ENCODE peak calls at places on chromosomes 1 and 21, in four cellular contexts. One of them, this sample, is unnamed.

GRCh38 chr1:88566615-88567387 is 117.3 kb upstream of the PKN2 start:
- DNase-seq in epithelial cell of esophagus: no peak
- DNase-seq in PC-3: no peak
- DNase-seq in left lung: no peak
- DNase-seq in this sample: no peak

GRCh38 chr1:54705153-54705552 is 10.5 kb upstream of the TTC4 start:
- DNase-seq in epithelial cell of esophagus: no peak
- DNase-seq in PC-3: peak; percentile 6
- DNase-seq in left lung: no peak
- DNase-seq in this sample: no peak

GRCh38 chr1:113966013-113966412 is 13.3 kb upstream of the OLFML3 start:
- DNase-seq in epithelial cell of esophagus: no peak
- DNase-seq in PC-3: no peak
- DNase-seq in left lung: no peak
- DNase-seq in this sample: no peak

GRCh38 chr1:204791453-204792366 is 79.0 kb upstream of the NFASC start:
- DNase-seq in epithelial cell of esophagus: peak; percentile 61
- DNase-seq in PC-3: peak; percentile 83
- DNase-seq in left lung: peak; percentile 83
- DNase-seq in this sample: peak; percentile 79

GRCh38 chr1:150832597-150832996 is 24.5 kb upstream of the CTSK start:
- DNase-seq in epithelial cell of esophagus: no peak
- DNase-seq in PC-3: no peak
- DNase-seq in left lung: no peak
- DNase-seq in this sample: no peak

GRCh38 chr1:88787023-88787903 is 103.2 kb downstream of the PKN2 start:
- DNase-seq in epithelial cell of esophagus: no peak
- DNase-seq in PC-3: no peak
- DNase-seq in left lung: no peak
- DNase-seq in this sample: no peak

GRCh38 chr1:27522860-27523665 is 33.1 kb upstream of the WASF2 start:
- DNase-seq in epithelial cell of esophagus: no peak
- DNase-seq in PC-3: peak; percentile 31
- DNase-seq in left lung: no peak
- DNase-seq in this sample: no peak

GRCh38 chr1:208270679-208271111 is 26.5 kb upstream of the PLXNA2 start:
- DNase-seq in epithelial cell of esophagus: no peak
- DNase-seq in PC-3: no peak
- DNase-seq in left lung: no peak
- DNase-seq in this sample: no peak

GRCh38 chr21:38853421-38853919 is 47.7 kb downstream of the ETS2 start:
- DNase-seq in epithelial cell of esophagus: peak; percentile 97
- DNase-seq in PC-3: peak; percentile 98
- DNase-seq in left lung: peak; percentile 89
- DNase-seq in this sample: peak; percentile 55

GRCh38 chr1:81314497-81314896 is 486.2 kb upstream of the ADGRL2 start:
- DNase-seq in epithelial cell of esophagus: no peak
- DNase-seq in PC-3: no peak
- DNase-seq in left lung: no peak
- DNase-seq in this sample: no peak

DNA sequence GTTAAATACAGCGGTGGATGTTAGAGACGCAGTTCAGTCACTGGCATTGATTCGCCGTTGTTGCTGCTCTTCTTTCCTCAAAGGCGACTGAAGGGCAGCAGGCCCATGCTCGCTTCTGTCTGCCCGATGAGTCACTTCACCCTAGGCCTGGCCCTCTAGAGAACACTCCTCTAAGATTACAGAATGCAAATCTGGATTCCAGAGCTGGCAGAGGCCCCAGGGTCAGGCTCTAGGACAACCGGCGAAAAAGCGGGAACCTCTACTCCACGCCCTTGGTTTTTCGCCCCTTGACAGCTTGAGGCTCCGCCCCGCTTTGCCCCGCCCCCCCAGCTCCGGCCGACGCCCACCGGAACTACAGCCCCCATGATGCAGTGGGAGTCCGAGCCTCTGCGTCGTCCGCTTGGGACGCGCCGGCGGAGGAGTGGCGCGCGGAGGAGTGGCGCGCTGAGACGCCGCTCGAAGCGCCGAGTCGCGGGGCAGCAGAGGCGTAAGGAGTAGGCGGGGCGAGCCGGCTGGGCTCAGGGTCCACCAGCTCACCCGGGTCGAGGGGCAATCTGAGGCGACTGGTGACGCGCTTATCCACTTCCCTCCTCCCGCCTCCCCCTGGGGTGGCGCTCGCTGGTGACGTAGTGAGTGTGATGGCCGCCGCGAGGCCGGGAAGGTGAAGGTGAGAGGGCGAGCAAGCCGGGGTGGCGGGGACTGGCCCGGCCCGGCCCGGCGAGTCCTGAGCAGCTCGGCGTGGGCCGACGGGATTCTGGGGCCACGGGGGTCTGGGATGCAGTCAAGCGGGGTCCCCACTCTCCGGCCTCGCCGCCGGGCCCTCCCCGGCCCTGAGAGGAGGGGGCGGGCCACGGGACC is at the start of gene MFN2:
- DNase-seq in epithelial cell of esophagus: peak; percentile 94
- DNase-seq in PC-3: peak; percentile 96
- DNase-seq in left lung: peak; percentile 97
- DNase-seq in this sample: peak; percentile 98
- TF ChIP-seq CTCF in epithelial cell of esophagus: no peak
- TF ChIP-seq CTCF in PC-3: no peak
- TF ChIP-seq CTCF in left lung: peak; percentile 23
- TF ChIP-seq CTCF in this sample: no peak

GRCh38 chr21:29520146-29520545 is 221.4 kb downstream of the BACH1 start:
- DNase-seq in epithelial cell of esophagus: no peak
- DNase-seq in PC-3: no peak
- DNase-seq in left lung: no peak
- DNase-seq in this sample: no peak
- TF ChIP-seq CTCF in epithelial cell of esophagus: no peak
- TF ChIP-seq CTCF in PC-3: no peak
- TF ChIP-seq CTCF in left lung: no peak
- TF ChIP-seq CTCF in this sample: no peak

DNA sequence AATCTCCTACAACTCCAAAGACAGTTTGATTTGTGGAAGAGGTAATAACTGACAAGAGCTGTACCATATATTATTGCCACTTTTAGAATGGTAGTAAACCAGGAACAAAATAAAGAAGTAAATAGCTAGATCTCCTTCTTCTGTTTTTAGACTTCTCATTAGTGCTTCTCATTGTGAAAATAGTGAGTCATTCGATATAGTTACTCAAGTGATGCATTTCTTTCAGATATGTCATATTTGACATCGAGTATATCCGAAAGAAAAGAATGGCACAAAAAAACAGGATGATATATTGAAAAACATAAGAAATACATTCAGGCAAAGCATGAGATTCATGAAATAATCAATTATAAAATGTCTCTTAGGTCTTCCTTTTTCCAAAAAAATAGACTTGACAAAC is 1346.1 kb downstream of the BRINP3 start:
- DNase-seq in epithelial cell of esophagus: peak; percentile 5
- DNase-seq in PC-3: peak; percentile 6
- DNase-seq in left lung: no peak
- DNase-seq in this sample: no peak
- TF ChIP-seq CTCF in epithelial cell of esophagus: no peak
- TF ChIP-seq CTCF in PC-3: no peak
- TF ChIP-seq CTCF in left lung: no peak
- TF ChIP-seq CTCF in this sample: no peak

GRCh38 chr1:29200905-29201594 is 19.4 kb upstream of the SRSF4 start:
- DNase-seq in epithelial cell of esophagus: no peak
- DNase-seq in PC-3: no peak
- DNase-seq in left lung: no peak
- DNase-seq in this sample: no peak

GRCh38 chr1:29197993-29198392 is 16.3 kb upstream of the SRSF4 start:
- DNase-seq in epithelial cell of esophagus: no peak
- DNase-seq in PC-3: no peak
- DNase-seq in left lung: no peak
- DNase-seq in this sample: no peak

GRCh38 chr1:29195875-29196274 is 14.2 kb upstream of the SRSF4 start:
- DNase-seq in epithelial cell of esophagus: no peak
- DNase-seq in PC-3: no peak
- DNase-seq in left lung: no peak
- DNase-seq in this sample: no peak

GRCh38 chr1:29196863-29197589 is 15.3 kb upstream of the SRSF4 start:
- DNase-seq in epithelial cell of esophagus: peak; percentile 66
- DNase-seq in PC-3: peak; percentile 45
- DNase-seq in left lung: no peak
- DNase-seq in this sample: no peak

GRCh38 chr1:29197590-29197924 is 15.9 kb upstream of the SRSF4 start:
- DNase-seq in epithelial cell of esophagus: peak; percentile 78
- DNase-seq in PC-3: peak; percentile 60
- DNase-seq in left lung: no peak
- DNase-seq in this sample: no peak
- TF ChIP-seq CTCF in epithelial cell of esophagus: peak; percentile 66
- TF ChIP-seq CTCF in PC-3: peak; percentile 67
- TF ChIP-seq CTCF in left lung: no peak
- TF ChIP-seq CTCF in this sample: peak; percentile 53

GRCh38 chr1:185281245-185281644 is 35.8 kb downstream of the IVNS1ABP start:
- DNase-seq in epithelial cell of esophagus: no peak
- DNase-seq in PC-3: no peak
- DNase-seq in left lung: no peak
- DNase-seq in this sample: no peak

GRCh38 chr1:185284533-185285244 is 32.4 kb downstream of the IVNS1ABP start:
- DNase-seq in epithelial cell of esophagus: no peak
- DNase-seq in PC-3: no peak
- DNase-seq in left lung: no peak
- DNase-seq in this sample: no peak

GRCh38 chr1:185280589-185280988 is 36.5 kb downstream of the IVNS1ABP start:
- DNase-seq in epithelial cell of esophagus: no peak
- DNase-seq in PC-3: no peak
- DNase-seq in left lung: no peak
- DNase-seq in this sample: no peak

GRCh38 chr1:185287451-185287850 is 29.6 kb downstream of the IVNS1ABP start:
- DNase-seq in epithelial cell of esophagus: no peak
- DNase-seq in PC-3: no peak
- DNase-seq in left lung: no peak
- DNase-seq in this sample: no peak

DNA sequence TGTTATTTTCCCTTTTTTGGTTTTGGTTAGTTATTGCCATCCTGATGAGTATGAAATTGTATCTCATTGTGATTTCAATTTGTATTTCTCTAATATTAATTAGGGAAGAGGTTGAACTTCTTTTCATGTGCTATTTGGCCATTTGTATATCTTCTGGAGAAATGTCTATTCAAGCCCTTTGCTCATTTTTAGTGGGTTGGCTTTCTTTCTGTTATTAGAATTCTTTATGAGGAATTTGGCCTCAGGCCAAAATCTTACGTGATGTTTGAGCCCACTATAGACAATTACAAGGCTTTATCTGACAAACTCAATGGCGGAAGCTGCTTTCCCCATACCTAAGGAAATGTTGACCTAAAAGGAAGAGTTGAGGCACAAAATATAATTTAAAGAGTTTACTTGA is 32.9 kb downstream of the IVNS1ABP start:
- DNase-seq in epithelial cell of esophagus: no peak
- DNase-seq in PC-3: no peak
- DNase-seq in left lung: no peak
- DNase-seq in this sample: no peak
- TF ChIP-seq CTCF in epithelial cell of esophagus: no peak
- TF ChIP-seq CTCF in PC-3: no peak
- TF ChIP-seq CTCF in left lung: no peak
- TF ChIP-seq CTCF in this sample: no peak

GRCh38 chr1:39376656-39377055 is 114.8 kb upstream of the BMP8A start:
- DNase-seq in epithelial cell of esophagus: no peak
- DNase-seq in PC-3: no peak
- DNase-seq in left lung: no peak
- DNase-seq in this sample: no peak

GRCh38 chr1:39379187-39379586 is 112.2 kb upstream of the BMP8A start:
- DNase-seq in epithelial cell of esophagus: no peak
- DNase-seq in PC-3: no peak
- DNase-seq in left lung: no peak
- DNase-seq in this sample: no peak

GRCh38 chr1:39380036-39380435 is 111.4 kb upstream of the BMP8A start:
- DNase-seq in epithelial cell of esophagus: no peak
- DNase-seq in PC-3: no peak
- DNase-seq in left lung: no peak
- DNase-seq in this sample: no peak

GRCh38 chr1:39381839-39382238 is 109.6 kb upstream of the BMP8A start:
- DNase-seq in epithelial cell of esophagus: no peak
- DNase-seq in PC-3: no peak
- DNase-seq in left lung: no peak
- DNase-seq in this sample: no peak

GRCh38 chr1:39378377-39378776 is 113.1 kb upstream of the BMP8A start:
- DNase-seq in epithelial cell of esophagus: peak; percentile 81
- DNase-seq in PC-3: peak; percentile 74
- DNase-seq in left lung: no peak
- DNase-seq in this sample: no peak
- TF ChIP-seq CTCF in epithelial cell of esophagus: peak; percentile 97
- TF ChIP-seq CTCF in PC-3: peak; percentile 90
- TF ChIP-seq CTCF in left lung: no peak
- TF ChIP-seq CTCF in this sample: peak; percentile 44

DNA sequence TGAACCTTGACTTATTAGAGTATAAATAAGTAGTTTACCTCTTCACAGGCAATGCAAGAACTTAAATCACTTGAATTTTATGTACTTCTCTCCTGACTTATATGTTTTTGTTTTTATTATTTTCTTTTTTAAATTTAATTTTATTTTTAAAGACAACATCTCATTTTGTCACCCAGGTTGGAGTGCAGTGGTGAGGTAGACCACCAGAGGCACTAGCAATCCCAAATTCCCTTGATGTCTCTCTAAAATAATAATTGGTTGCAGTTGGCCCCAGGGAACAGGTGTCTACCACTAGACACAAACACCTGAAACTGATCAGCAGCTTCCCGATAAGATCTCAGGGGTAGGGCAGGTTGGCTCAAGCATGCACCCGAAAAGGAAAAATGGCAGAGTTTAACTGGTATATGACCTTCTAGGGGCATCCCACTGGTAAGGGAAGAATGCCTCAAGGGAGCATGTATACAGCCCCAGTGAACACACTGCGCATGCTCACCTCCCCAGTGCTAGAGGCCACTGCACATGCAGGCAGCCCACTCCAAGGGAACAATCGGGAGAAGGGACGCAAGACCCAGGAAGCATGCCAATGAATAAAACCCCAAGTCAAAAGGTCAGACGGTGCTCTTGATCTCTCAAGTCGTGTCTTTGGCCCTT is 14.6 kb downstream of the EXOC8 start:
- DNase-seq in epithelial cell of esophagus: no peak
- DNase-seq in PC-3: no peak
- DNase-seq in left lung: no peak
- DNase-seq in this sample: no peak
- TF ChIP-seq CTCF in epithelial cell of esophagus: no peak
- TF ChIP-seq CTCF in PC-3: no peak
- TF ChIP-seq CTCF in left lung: no peak
- TF ChIP-seq CTCF in this sample: peak; percentile 48

DNA sequence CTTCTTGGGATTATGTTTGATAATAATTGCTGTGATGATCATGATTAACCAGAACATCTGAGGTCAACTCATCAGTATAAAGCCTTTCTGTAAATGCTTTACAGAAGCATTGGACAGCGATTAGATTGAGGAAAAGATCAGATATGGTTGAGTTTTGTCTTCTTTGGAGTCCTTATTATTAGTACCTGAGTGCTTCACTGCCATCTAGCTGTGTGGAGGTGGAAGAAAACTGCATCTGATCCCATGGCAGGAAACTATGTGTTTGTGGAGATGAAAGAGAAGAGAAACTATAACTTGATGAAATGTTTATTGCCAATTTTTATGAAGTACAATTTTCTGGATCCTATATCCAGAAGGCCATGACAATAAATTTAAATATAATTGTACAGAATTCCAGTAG is 11.4 kb downstream of the FLG2 start:
- DNase-seq in epithelial cell of esophagus: peak; percentile 31
- DNase-seq in PC-3: peak; percentile 40
- DNase-seq in left lung: no peak
- DNase-seq in this sample: no peak
- TF ChIP-seq CTCF in epithelial cell of esophagus: peak; percentile 59
- TF ChIP-seq CTCF in PC-3: peak; percentile 70
- TF ChIP-seq CTCF in left lung: no peak
- TF ChIP-seq CTCF in this sample: no peak